ENCODE peak calls at places on chromosomes 2 and 18, in eight cellular contexts. O is MM.1S, W is PC-9, J is neural progenitor cell, L is DND-41, I is endothelial cell of umbilical vein, Q is mammary epithelial cell, Z is fibroblast of lung. A is an unnamed sample. For H3K9me3, the result is how much of the 10 kb centered on the place peaks cover.

GRCh38 chr2:222823183-222823915 is 37.5 kb upstream of the ACSL3 start:
- DNase-seq in O (no peak), W (no peak), J (no peak), L (no peak), I (no peak), Q (no peak), Z (no peak), A (no peak)

GRCh38 chr2:152542995-152543481 is 174.2 kb downstream of the PRPF40A start:
- DNase-seq in O (no peak), W (peak), J (peak), L (no peak), I (peak), Q (peak), Z (peak), A (peak)

GRCh38 chr18:77078671-77079070 is 53.9 kb downstream of the MBP start:
- DNase-seq in O (no peak), W (no peak), J (no peak), L (no peak), I (no peak), Q (no peak), Z (no peak), A (no peak)

GRCh38 chr2:159317392-159318088 is 31.0 kb upstream of the WDSUB1 start:
- DNase-seq in O (no peak), W (no peak), J (no peak), L (no peak), I (no peak), Q (no peak), Z (peak), A (no peak)

GRCh38 chr2:70385966-70386595 is 84.2 kb upstream of the FAM136A start:
- DNase-seq in O (no peak), W (no peak), J (peak), L (no peak), I (no peak), Q (no peak), Z (peak), A (no peak)

GRCh38 chr2:113756088-113757058 is at the start of gene SLC35F5:
- DNase-seq in O (peak), W (peak), J (peak), L (peak), I (peak), Q (peak), Z (peak), A (peak)

GRCh38 chr2:98543214-98543613 is 65.1 kb downstream of the COA5 start:
- DNase-seq in O (no peak), W (no peak), J (no peak), L (no peak), I (no peak), Q (no peak), Z (no peak), A (no peak)

GRCh38 chr2:211564441-211564840 is 974.2 kb downstream of the ERBB4 start:
- DNase-seq in O (no peak), W (no peak), J (no peak), L (no peak), I (no peak), Q (peak), Z (no peak), A (peak)

GRCh38 chr2:8312861-8313768 is 368.7 kb upstream of the ID2 start:
- DNase-seq in O (peak), W (no peak), J (peak), L (no peak), I (no peak), Q (peak), Z (peak), A (no peak)

GRCh38 chr2:203551653-203552250 is 16.7 kb upstream of the RAPH1 start:
- DNase-seq in O (no peak), W (no peak), J (no peak), L (no peak), I (no peak), Q (peak), Z (peak), A (no peak)

GRCh38 chr2:9113916-9114315 is 92.7 kb upstream of the ASAP2 start:
- DNase-seq in O (no peak), W (no peak), J (no peak), L (no peak), I (no peak), Q (no peak), Z (no peak), A (no peak)

GRCh38 chr2:23522726-23523410 is 137.9 kb downstream of the KLHL29 start:
- DNase-seq in O (no peak), W (no peak), J (no peak), L (no peak), I (no peak), Q (no peak), Z (no peak), A (no peak)

GRCh38 chr2:179106342-179107178 is 56.6 kb upstream of the CCDC141 start:
- DNase-seq in O (no peak), W (peak), J (no peak), L (no peak), I (peak), Q (peak), Z (peak), A (peak)

GRCh38 chr18:50659091-50660003 is 99.5 kb downstream of the MAPK4 start:
- DNase-seq in O (no peak), W (no peak), J (no peak), L (no peak), I (no peak), Q (peak), Z (peak), A (peak)

GRCh38 chr2:7730990-7731389 is 813.8 kb downstream of the RNF144A start:
- DNase-seq in O (peak), W (no peak), J (no peak), L (no peak), I (no peak), Q (no peak), Z (no peak), A (no peak)

GRCh38 chr2:86019121-86019520 is 86.6 kb downstream of the POLR1A start:
- DNase-seq in O (no peak), W (peak), J (no peak), L (no peak), I (no peak), Q (no peak), Z (no peak), A (no peak)

GRCh38 chr2:207241198-207241597 is 75.5 kb upstream of the KLF7 start:
- DNase-seq in O (no peak), W (no peak), J (no peak), L (no peak), I (no peak), Q (peak), Z (peak), A (no peak)

GRCh38 chr2:6231166-6231565 is 539.0 kb downstream of the SOX11 start:
- DNase-seq in O (no peak), W (peak), J (no peak), L (no peak), I (no peak), Q (no peak), Z (peak), A (no peak)

GRCh38 chr18:76528477-76529432 is 33.7 kb upstream of the ZNF516 start:
- DNase-seq in O (no peak), W (peak), J (peak), L (no peak), I (no peak), Q (peak), Z (peak), A (no peak)

GRCh38 chr18:10715791-10716190 is 190.0 kb downstream of the NAPG start:
- DNase-seq in O (no peak), W (no peak), J (no peak), L (no peak), I (no peak), Q (peak), Z (peak), A (peak)

GRCh38 chr2:156192468-156192867 is 140.1 kb downstream of the NR4A2 start:
- DNase-seq in O (no peak), W (no peak), J (no peak), L (no peak), I (peak), Q (no peak), Z (no peak), A (no peak)

GRCh38 chr2:146451972-146452371 is 1392.9 kb upstream of the ACVR2A start:
- DNase-seq in O (no peak), W (no peak), J (no peak), L (no peak), I (no peak), Q (no peak), Z (peak), A (no peak)

GRCh38 chr2:142012797-142013196 is 118.0 kb downstream of the LRP1B start:
- DNase-seq in O (no peak), W (no peak), J (no peak), L (no peak), I (no peak), Q (no peak), Z (no peak), A (no peak)

GRCh38 chr2:86499326-86499725 is 58.2 kb downstream of the KDM3A start:
- DNase-seq in O (no peak), W (no peak), J (no peak), L (no peak), I (no peak), Q (peak), Z (no peak), A (no peak)

GRCh38 chr2:70994055-70994444 is 623 bp downstream of the TEX261 start:
- DNase-seq in O (no peak), W (no peak), J (peak), L (no peak), I (no peak), Q (no peak), Z (no peak), A (no peak)

GRCh38 chr18:37900281-37900680 is 334.7 kb upstream of the CELF4 start:
- DNase-seq in O (no peak), W (no peak), J (no peak), L (no peak), I (no peak), Q (no peak), Z (no peak), A (no peak)

GRCh38 chr2:8575011-8575750 is 106.7 kb upstream of the ID2 start:
- DNase-seq in O (no peak), W (no peak), J (no peak), L (peak), I (no peak), Q (no peak), Z (peak), A (no peak)

GRCh38 chr18:77115461-77115907 is 17.1 kb downstream of the MBP start:
- DNase-seq in O (no peak), W (no peak), J (no peak), L (no peak), I (no peak), Q (no peak), Z (no peak), A (no peak)

GRCh38 chr2:99085400-99085799 is 56.1 kb upstream of the C2orf15 start:
- DNase-seq in O (peak), W (no peak), J (peak), L (no peak), I (no peak), Q (peak), Z (no peak), A (no peak)

DNA sequence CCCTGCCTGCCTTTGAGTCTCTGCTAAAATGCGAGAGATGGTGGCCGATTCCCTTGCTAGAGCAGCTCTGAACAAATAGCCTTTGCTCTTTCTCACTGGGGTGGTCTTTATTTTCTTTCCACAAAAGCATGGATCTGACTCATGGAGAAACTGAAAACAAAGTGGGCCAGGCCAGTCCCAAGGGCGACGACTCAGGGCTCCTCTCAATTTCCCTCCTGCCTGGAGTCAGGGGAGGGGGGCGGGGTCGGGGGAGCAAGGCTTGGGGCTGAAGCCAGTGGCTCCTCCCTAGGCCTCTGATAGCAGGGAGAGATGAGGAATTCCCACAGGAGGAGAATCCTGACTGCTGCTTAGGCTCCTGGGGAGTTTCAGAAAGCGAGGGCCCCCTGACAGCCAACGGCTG is 17.1 kb upstream of the IL1R2 start:
- DNase-seq in O (no peak), W (no peak), J (peak), L (no peak), I (no peak), Q (no peak), Z (no peak), A (no peak)
- H2AFZ ChIP-seq in O (no peak), W (no peak), J (peak), L (no peak), I (no peak), Q (no peak), Z (no peak), A (no peak)

GRCh38 chr2:201808070-201808469 is 1.7 kb downstream of the CDK15 start:
- DNase-seq in O (no peak), W (no peak), J (no peak), L (no peak), I (no peak), Q (no peak), Z (no peak), A (no peak)
- H3K4me2 ChIP-seq in O (no peak), W (no peak), J (no peak), L (no peak), I (no peak), Q (no peak), Z (peak), A (no peak)

GRCh38 chr2:62281661-62282060 is 85.7 kb downstream of the B3GNT2 start:
- DNase-seq in O (no peak), W (no peak), J (no peak), L (no peak), I (peak), Q (no peak), Z (no peak), A (no peak)
- H3K9me3 ChIP-seq in O (under half), W (under half), J (under half), L (under half), I (under half), Q (under half), Z (under half), A (under half)

DNA sequence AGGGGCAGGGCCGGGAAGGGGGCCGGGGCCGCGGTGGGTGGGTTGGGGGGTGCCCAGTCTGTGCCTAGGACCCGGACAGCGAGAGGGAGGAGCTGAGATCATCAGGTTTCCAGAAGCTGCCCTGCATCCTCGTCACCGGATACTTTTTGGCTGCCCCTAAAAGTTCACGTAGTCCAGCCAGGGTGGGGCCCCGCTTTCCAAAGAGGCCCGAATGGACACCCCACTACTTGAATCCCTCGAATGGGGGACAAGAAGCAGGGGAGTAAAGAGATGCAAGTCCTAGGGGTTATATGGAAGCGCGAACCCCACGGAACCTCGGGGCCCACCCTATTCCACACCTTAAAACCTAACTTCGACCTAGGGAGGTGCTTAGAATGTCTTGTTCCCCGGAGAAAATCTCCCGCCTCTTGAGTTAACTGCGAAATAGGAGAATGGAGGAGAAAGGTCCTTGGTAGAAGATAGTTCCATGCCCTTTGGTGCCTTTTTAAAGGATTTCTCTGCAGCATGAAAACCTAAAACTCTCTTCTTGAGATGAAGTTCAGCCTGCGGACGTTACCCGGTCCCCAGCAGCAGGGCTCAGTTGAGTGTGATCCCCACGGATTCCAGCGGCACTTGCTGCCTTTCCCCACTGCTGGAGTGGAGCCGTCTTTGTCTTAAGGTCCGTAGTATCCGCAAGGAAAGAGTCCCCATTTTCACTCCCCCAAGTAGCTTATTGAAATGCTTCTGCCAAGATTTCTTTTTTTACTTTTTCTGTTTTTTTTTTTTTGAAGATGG is 2.1 kb upstream of the RNF152 start:
- DNase-seq in O (no peak), W (no peak), J (peak), L (no peak), I (no peak), Q (no peak), Z (no peak), A (no peak)
- H2AFZ ChIP-seq in O (peak), W (no peak), J (peak), L (peak), I (peak), Q (peak), Z (peak), A (peak)

GRCh38 chr2:237061356-237061755 is 24.3 kb upstream of the COPS8 start:
- DNase-seq in O (no peak), W (no peak), J (no peak), L (no peak), I (no peak), Q (no peak), Z (no peak), A (no peak)

GRCh38 chr2:237058423-237058822 is 27.3 kb upstream of the COPS8 start:
- DNase-seq in O (no peak), W (no peak), J (no peak), L (no peak), I (no peak), Q (no peak), Z (no peak), A (no peak)

GRCh38 chr2:237059155-237059875 is 26.4 kb upstream of the COPS8 start:
- DNase-seq in O (peak), W (no peak), J (no peak), L (no peak), I (no peak), Q (no peak), Z (no peak), A (no peak)

GRCh38 chr2:237062585-237062984 is 23.1 kb upstream of the COPS8 start:
- DNase-seq in O (no peak), W (no peak), J (peak), L (no peak), I (no peak), Q (no peak), Z (peak), A (no peak)

DNA sequence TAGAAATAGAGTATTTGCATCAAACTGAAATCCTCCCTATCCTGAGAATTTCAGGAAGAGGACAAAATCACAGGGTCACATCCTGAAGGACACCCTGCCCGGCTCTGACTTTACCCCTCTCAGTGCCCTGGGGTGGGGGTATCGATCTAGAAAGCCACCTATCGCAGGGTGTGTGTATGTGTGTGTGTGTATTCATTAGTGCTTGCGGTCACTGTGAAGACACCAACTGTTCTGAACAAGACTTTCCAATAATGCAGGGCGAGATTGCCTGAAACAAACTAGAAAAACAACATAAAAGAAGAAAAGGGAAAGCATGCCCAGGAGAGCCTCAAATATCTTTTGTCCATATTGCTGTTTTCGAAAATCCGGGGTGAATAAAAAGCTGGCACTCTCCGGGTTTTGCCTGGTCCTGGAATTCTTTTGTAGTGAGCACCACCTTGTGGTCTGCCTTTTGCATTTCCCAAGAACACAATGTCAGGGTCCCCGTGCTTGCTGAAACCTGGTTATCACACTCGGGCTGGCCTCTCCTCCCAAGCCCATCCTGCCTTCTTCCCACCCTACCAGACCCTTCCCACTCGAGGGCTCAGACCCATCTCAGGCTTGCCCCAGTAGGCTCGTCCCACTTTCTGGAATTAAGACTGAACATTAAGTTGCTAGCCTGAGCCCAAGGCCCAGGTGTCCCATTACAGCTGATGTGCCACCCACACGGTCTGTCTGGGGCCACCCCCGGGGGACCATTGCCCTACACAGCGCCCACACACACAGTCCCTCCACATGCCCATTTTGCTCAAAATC is 25.0 kb upstream of the COPS8 start:
- DNase-seq in O (peak), W (peak), J (peak), L (peak), I (peak), Q (peak), Z (peak), A (no peak)
- H3K4me2 ChIP-seq in O (peak), W (no peak), J (no peak), L (no peak), I (peak), Q (peak), Z (no peak), A (peak)

GRCh38 chr2:42777883-42778805 is 14.2 kb upstream of the OXER1 start:
- DNase-seq in O (no peak), W (no peak), J (no peak), L (no peak), I (no peak), Q (no peak), Z (no peak), A (no peak)

GRCh38 chr2:42775812-42776211 is 11.9 kb upstream of the OXER1 start:
- DNase-seq in O (no peak), W (no peak), J (no peak), L (no peak), I (no peak), Q (no peak), Z (no peak), A (no peak)

GRCh38 chr2:42784204-42784880 is 8.0 kb downstream of the HAAO start:
- DNase-seq in O (no peak), W (no peak), J (no peak), L (no peak), I (no peak), Q (no peak), Z (no peak), A (no peak)

GRCh38 chr2:42783511-42783910 is 8.9 kb downstream of the HAAO start:
- DNase-seq in O (no peak), W (no peak), J (no peak), L (no peak), I (no peak), Q (no peak), Z (no peak), A (no peak)

DNA sequence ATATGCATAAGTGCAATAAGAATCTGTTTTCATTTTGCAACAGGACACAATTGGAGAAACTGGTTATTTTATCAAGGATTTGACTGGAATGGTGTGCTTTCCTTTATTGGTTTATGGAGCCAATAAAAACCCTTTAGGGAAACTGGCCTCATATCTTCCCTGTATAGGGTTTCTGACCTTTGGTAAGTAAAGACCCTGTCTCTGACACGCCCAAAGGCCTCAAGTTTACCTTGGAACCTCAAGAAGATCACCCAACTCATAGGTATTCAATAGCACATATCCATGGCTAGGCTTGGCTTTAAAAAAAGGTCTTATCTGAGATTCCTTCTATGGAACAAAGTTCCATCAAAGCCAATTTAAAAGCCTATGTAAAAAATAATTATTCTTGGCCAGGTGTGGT is 11.2 kb downstream of the HAAO start:
- DNase-seq in O (no peak), W (no peak), J (no peak), L (no peak), I (no peak), Q (no peak), Z (no peak), A (no peak)
- H3K9me3 ChIP-seq in O (under half), W (under half), J (under half), L (under half), I (under half), Q (under half), Z (under half), A (under half)

A was measured in keratinocyte.